ENCODE peak calls at places on chromosomes 3 and 15, in six cellular contexts. K is HEK293T; T is activated effector memory CD4-positive, alpha-beta T cell treated with anti-CD3 and anti-CD28 coated beads, Interleukin-2, amount 50 U/mL, for 16 hours; U is kidney epithelial cell; R is naive thymus-derived CD8-positive, alpha-beta T cell; P is HT1080. X is an unnamed sample.

GRCh38 chr3:156433910-156434309 is 121.0 kb downstream of the SSR3 start:
- DNase-seq in U (no peak), R (no peak), P (no peak), K (no peak), T (no peak), X (no peak)

GRCh38 chr3:107690522-107691138 is 167.9 kb downstream of the BBX start:
- DNase-seq in P (peak; percentile 56), T (no peak), R (no peak), K (no peak), U (no peak), X (peak; percentile 11)

GRCh38 chr3:15498461-15499214 is 22.9 kb downstream of the COLQ start:
- DNase-seq in K (no peak), U (no peak), P (no peak), T (peak; percentile 54), R (no peak), X (no peak)

GRCh38 chr3:190517696-190518095 is 3.8 kb downstream of the IL1RAP start:
- DNase-seq in U (no peak), P (peak; percentile 82), K (no peak), R (no peak), T (no peak), X (no peak)

GRCh38 chr3:4107430-4107829 is 195.7 kb upstream of the SETMAR start:
- DNase-seq in K (no peak), R (no peak), U (no peak), T (no peak), P (no peak), X (no peak)

GRCh38 chr3:133384331-133385027 is 15.4 kb upstream of the BFSP2 start:
- DNase-seq in R (no peak), T (no peak), P (peak; percentile 67), K (peak; percentile 80), U (peak; percentile 26), X (peak; percentile 77)

GRCh38 chr3:155323063-155323666 is 29.7 kb upstream of the STRIT1 start:
- DNase-seq in T (no peak), R (no peak), U (peak; percentile 45), P (peak; percentile 77), K (peak; percentile 64), X (peak; percentile 28)

GRCh38 chr3:124837730-124838186 is 49.4 kb downstream of the ITGB5 start:
- DNase-seq in U (no peak), K (no peak), T (no peak), R (no peak), P (peak; percentile 59), X (peak; percentile 58)

GRCh38 chr3:130516645-130517512 is at the start of gene COL6A6:
- DNase-seq in P (no peak), K (peak; percentile 36), U (no peak), T (no peak), R (no peak), X (no peak)

GRCh38 chr15:95610945-95611344 is 719.6 kb upstream of the NR2F2 start:
- DNase-seq in K (no peak), T (no peak), R (no peak), P (no peak), U (no peak), X (no peak)

GRCh38 chr15:41042851-41043250 is 73.2 kb downstream of the INO80 start:
- DNase-seq in U (no peak), T (no peak), P (no peak), K (no peak), R (no peak), X (no peak)

GRCh38 chr3:65170357-65171090 is 482.7 kb upstream of the ADAMTS9 start:
- DNase-seq in R (no peak), T (no peak), P (peak; percentile 32), U (no peak), K (peak; percentile 33), X (no peak)

GRCh38 chr3:54196330-54196975 is 74.1 kb downstream of the CACNA2D3 start:
- DNase-seq in T (no peak), R (no peak), K (no peak), P (no peak), U (no peak), X (no peak)

GRCh38 chr3:46931631-46932441 is 44.7 kb downstream of the CCDC12 start:
- DNase-seq in R (no peak), P (peak; percentile 50), K (no peak), U (no peak), T (peak; percentile 62), X (no peak)

GRCh38 chr3:108183178-108183577 is 39.0 kb downstream of the IFT57 start:
- DNase-seq in U (no peak), K (no peak), R (no peak), P (no peak), T (no peak), X (no peak)

GRCh38 chr3:101146946-101147345 is 153.7 kb upstream of the ABI3BP start:
- DNase-seq in U (no peak), P (no peak), K (no peak), T (no peak), R (no peak), X (no peak)

GRCh38 chr3:157441102-157441622 is 4.5 kb downstream of the PTX3 start:
- DNase-seq in T (no peak), R (no peak), U (no peak), K (no peak), P (no peak), X (no peak)

GRCh38 chr15:39692464-39693327 is 89.9 kb downstream of the FSIP1 start:
- DNase-seq in P (no peak), U (peak; percentile 26), R (no peak), T (no peak), K (no peak), X (no peak)

GRCh38 chr3:113111308-113111707 is 100.0 kb upstream of the BOC start:
- DNase-seq in T (no peak), R (no peak), P (peak; percentile 34), K (no peak), U (peak; percentile 18), X (no peak)

GRCh38 chr3:68306571-68306970 is 625.8 kb downstream of the TAFA4 start:
- DNase-seq in P (peak; percentile 27), U (no peak), T (no peak), R (peak; percentile 6), K (peak; percentile 22), X (peak; percentile 1)

GRCh38 chr3:152298393-152299242 is 29.9 kb downstream of the MBNL1 start:
- DNase-seq in T (peak; percentile 73), K (peak; percentile 59), R (peak; percentile 69), U (no peak), P (no peak), X (no peak)

GRCh38 chr3:54122802-54123537 is 618 bp downstream of the CACNA2D3 start:
- DNase-seq in U (no peak), R (no peak), K (no peak), T (no peak), P (no peak), X (no peak)

GRCh38 chr3:37777835-37778234 is 83.8 kb upstream of the CTDSPL start:
- DNase-seq in K (no peak), R (no peak), U (no peak), P (no peak), T (no peak), X (no peak)

GRCh38 chr15:51051776-51052175 is 42.9 kb downstream of the TNFAIP8L3 start:
- DNase-seq in R (no peak), P (no peak), U (no peak), T (no peak), K (no peak), X (no peak)

GRCh38 chr15:70781236-70781635 is 17.9 kb upstream of the UACA start:
- DNase-seq in R (no peak), U (no peak), T (no peak), P (peak; percentile 47), K (no peak), X (no peak)